ENCODE peak calls at places on chromosomes 1 and 21, in six cellular contexts. G is mesendoderm; T is naive thymus-derived CD4-positive, alpha-beta T cell; Z is ovary; D is RWPE1; R is A549. X is an unnamed sample.

GRCh38 chr1:6603424-6603850 is 768 bp upstream of the KLHL21 start:
- DNase-seq in G (no peak), T (peak), Z (peak), D (no peak), R (no peak), X (peak)

GRCh38 chr1:16163882-16164820 is 8.3 kb upstream of the EPHA2 start:
- DNase-seq in G (peak), T (peak), Z (no peak), D (peak), R (peak), X (no peak)

GRCh38 chr21:36661511-36662309 is 37.2 kb upstream of the SIM2 start:
- DNase-seq in G (peak), T (no peak), Z (no peak), D (peak), R (peak), X (no peak)

GRCh38 chr1:177164380-177165068 is at the start of gene ASTN1:
- DNase-seq in G (peak), T (no peak), Z (no peak), D (no peak), R (no peak), X (peak)

GRCh38 chr21:25956993-25957714 is 213.4 kb downstream of the APP start:
- DNase-seq in G (no peak), T (no peak), Z (no peak), D (no peak), R (no peak), X (no peak)

GRCh38 chr1:67536957-67537646 is 106.9 kb upstream of the SERBP1 start:
- DNase-seq in G (no peak), T (no peak), Z (no peak), D (no peak), R (no peak), X (no peak)

GRCh38 chr21:41868062-41868710 is 11.0 kb downstream of the PRDM15 start:
- DNase-seq in G (no peak), T (no peak), Z (no peak), D (no peak), R (no peak), X (no peak)

GRCh38 chr21:37407719-37408455 is 41.3 kb downstream of the DYRK1A start:
- DNase-seq in G (no peak), T (no peak), Z (no peak), D (no peak), R (no peak), X (no peak)

GRCh38 chr1:20485527-20486456 is at the start of gene CAMK2N1:
- DNase-seq in G (peak), T (peak), Z (peak), D (peak), R (peak), X (peak)

GRCh38 chr1:41810446-41810845 is 108.3 kb downstream of the HIVEP3 start:
- DNase-seq in G (peak), T (no peak), Z (no peak), D (peak), R (no peak), X (no peak)

GRCh38 chr1:72063364-72063763 is 219.0 kb downstream of the NEGR1 start:
- DNase-seq in G (no peak), T (no peak), Z (no peak), D (peak), R (no peak), X (no peak)

GRCh38 chr1:185960377-185961151 is 226.4 kb downstream of the HMCN1 start:
- DNase-seq in G (no peak), T (no peak), Z (no peak), D (no peak), R (no peak), X (peak)

GRCh38 chr1:81899214-81899613 is 98.5 kb downstream of the ADGRL2 start:
- DNase-seq in G (no peak), T (no peak), Z (no peak), D (no peak), R (no peak), X (no peak)

GRCh38 chr1:98709906-98710305 is 48.4 kb downstream of the SNX7 start:
- DNase-seq in G (no peak), T (no peak), Z (no peak), D (no peak), R (no peak), X (no peak)

GRCh38 chr1:31995263-31995662 is 18.4 kb upstream of the KHDRBS1 start:
- DNase-seq in G (no peak), T (no peak), Z (no peak), D (no peak), R (no peak), X (no peak)

GRCh38 chr21:38056481-38056880 is 140.2 kb upstream of the KCNJ6 start:
- DNase-seq in G (no peak), T (no peak), Z (no peak), D (no peak), R (no peak), X (no peak)

GRCh38 chr21:42012763-42013329 is 2.7 kb upstream of the ZBTB21 start:
- DNase-seq in G (no peak), T (no peak), Z (no peak), D (no peak), R (no peak), X (no peak)

GRCh38 chr1:2229032-2229920 is 1.2 kb downstream of the SKI start:
- DNase-seq in G (peak), T (peak), Z (peak), D (peak), R (no peak), X (peak)

GRCh38 chr1:114152211-114153050 is 1.2 kb downstream of the SYT6 start:
- DNase-seq in G (peak), T (no peak), Z (peak), D (peak), R (peak), X (no peak)

GRCh38 chr1:22582670-22583635 is 19.7 kb downstream of the EPHA8 start:
- DNase-seq in G (no peak), T (no peak), Z (no peak), D (no peak), R (no peak), X (no peak)

GRCh38 chr1:86155807-86156561 is 588 bp downstream of the COL24A1 start:
- DNase-seq in G (peak), T (no peak), Z (peak), D (no peak), R (no peak), X (peak)

GRCh38 chr1:161085165-161085564 is 4.2 kb downstream of the NECTIN4 start:
- DNase-seq in G (peak), T (no peak), Z (no peak), D (no peak), R (no peak), X (no peak)

GRCh38 chr1:1093610-1093943 is 19.5 kb upstream of the RNF223 start:
- DNase-seq in G (no peak), T (no peak), Z (no peak), D (no peak), R (no peak), X (no peak)

GRCh38 chr1:114299331-114300005 is 145.8 kb upstream of the SYT6 start:
- DNase-seq in G (no peak), T (no peak), Z (peak), D (no peak), R (no peak), X (no peak)

GRCh38 chr1:38997901-38998190 is 6.8 kb downstream of the AKIRIN1 start:
- DNase-seq in G (no peak), T (peak), Z (no peak), D (no peak), R (no peak), X (no peak)

GRCh38 chr1:980137-980571 is 1.7 kb downstream of the PERM1 start:
- DNase-seq in G (no peak), T (peak), Z (no peak), D (no peak), R (no peak), X (peak)

GRCh38 chr1:65605621-65606020 is 185.2 kb downstream of the LEPR start:
- DNase-seq in G (no peak), T (no peak), Z (no peak), D (no peak), R (no peak), X (no peak)

GRCh38 chr1:185681034-185681633 is 53.1 kb upstream of the HMCN1 start:
- DNase-seq in G (peak), T (no peak), Z (no peak), D (peak), R (peak), X (no peak)

DNA sequence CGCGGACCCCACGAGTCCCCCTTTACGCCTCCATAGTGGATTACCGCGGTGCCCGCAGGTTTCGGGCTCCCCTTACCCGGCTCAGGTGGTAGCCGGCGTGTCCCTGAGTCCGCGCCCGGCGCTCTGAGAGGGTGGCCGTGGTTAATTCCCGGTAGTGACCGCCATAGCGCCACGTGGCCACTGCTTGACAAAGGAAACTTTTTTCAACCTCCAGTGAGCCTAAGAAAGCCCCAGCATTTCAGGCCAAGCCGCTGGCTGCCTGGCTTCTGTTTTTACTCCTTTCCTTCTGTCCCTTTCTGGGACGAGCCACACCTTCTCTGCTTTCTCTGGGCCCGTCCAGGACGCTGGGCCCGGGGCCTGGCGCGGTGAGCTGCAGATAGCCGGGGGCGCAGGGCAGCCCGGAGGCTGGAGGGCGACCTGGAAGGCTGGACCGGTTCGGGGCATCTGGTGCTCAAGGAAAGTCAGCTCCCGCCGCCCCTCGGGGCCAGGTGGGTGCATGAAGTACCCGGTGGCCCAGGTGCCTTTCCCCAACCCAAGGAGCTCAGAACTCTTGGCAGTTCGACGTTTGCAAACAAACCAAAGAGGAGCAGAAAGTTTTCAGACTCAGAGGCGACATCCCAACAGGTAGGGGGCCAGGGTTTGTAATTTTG is 540 bp upstream of the C1orf198 start:
- DNase-seq in G (peak), T (no peak), Z (peak), D (no peak), R (no peak), X (peak)
- H3K27ac ChIP-seq in G (peak), T (no peak), Z (peak), D (peak), R (peak), X (peak)

DNA sequence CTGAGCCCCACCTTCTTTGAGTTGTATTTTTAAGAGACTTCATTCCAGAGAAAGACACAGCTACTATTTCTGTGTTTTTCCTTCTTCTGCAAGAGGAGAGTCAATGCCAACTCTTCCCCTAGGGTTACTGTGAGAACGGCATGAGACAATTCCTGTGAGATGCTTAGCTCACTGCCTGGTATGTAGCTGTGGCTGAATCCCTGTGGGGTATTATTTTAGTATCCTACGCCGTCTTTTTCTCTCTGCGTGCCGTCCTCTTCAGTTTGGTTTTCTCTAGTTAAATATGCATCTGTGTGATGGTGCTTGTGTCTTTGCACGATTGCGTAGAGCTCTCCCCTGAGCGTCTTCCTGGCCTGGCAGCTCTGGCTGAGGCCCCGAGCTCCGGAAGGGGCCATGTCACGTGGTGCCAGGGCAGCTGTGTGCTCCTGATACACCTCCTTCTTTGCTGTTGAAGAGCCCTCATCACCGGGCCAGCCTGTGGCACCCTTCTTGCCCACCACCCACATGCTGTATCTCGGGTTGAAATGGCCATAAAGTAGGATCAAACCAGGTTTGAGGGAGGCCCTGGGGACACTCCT is 45.4 kb downstream of the AJAP1 start:
- DNase-seq in G (no peak), T (no peak), Z (no peak), D (no peak), R (no peak), X (no peak)
- H3K27ac ChIP-seq in G (no peak), T (no peak), Z (no peak), D (no peak), R (no peak), X (no peak)

DNA sequence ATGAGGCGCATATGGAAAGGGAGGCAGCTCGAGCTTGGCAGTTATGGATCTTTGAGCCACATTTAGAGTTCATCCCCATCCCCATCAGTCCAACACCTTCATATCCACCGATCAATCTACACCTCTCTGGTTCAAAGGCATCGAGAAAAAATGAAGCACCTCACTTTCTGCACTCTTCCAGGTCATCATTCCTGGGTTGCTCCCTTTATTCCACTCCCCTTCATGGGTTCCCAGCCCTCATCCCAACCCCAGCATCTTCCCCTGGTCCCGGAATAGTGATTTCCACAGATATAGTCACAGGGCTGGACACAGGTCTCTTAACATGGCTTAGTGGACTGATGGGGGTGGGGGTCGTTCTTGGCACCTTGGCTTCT is 354 bp downstream of the HAPLN2 start:
- DNase-seq in G (no peak), T (no peak), Z (no peak), D (no peak), R (no peak), X (no peak)
- H3K27ac ChIP-seq in G (no peak), T (no peak), Z (no peak), D (no peak), R (no peak), X (no peak)

DNA sequence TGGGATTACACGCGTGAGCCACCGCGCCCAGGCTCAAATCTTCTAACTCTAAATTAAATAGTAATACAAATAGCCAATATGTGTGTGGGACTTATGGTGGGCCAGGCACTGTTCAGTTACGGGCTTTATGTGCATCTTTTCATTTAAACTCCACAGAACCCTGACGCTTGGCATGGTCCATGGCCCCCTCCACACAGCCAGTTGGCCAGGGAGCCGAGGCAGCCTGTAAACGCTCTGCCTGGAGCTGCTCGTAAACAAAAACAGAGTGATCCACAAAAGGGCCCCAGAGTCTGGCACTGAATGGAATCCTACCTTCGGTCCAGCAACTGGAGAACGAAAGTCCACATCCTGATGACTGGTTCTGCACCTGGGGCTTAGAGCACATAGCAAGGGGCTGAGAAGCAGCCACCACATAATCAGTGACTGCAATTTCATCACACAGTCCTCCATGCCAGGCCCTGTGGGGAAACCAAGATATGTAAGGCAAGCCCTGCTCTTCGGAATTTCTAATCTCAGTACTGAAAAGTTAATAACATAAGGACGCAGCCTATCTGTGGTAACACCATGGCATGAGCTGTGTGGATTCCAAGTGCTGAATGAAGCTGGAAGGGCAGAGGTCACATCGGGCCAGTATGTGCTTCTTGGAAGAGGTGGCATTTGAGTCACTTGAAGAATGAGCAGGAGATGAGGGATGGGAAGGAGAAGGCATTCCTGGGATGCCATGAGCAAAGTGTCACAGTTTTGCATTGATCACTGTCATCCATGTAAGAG is 13.5 kb upstream of the ADAMTSL4 start:
- DNase-seq in G (peak), T (no peak), Z (no peak), D (no peak), R (no peak), X (no peak)
- H3K27ac ChIP-seq in G (no peak), T (no peak), Z (no peak), D (peak), R (no peak), X (no peak)

DNA sequence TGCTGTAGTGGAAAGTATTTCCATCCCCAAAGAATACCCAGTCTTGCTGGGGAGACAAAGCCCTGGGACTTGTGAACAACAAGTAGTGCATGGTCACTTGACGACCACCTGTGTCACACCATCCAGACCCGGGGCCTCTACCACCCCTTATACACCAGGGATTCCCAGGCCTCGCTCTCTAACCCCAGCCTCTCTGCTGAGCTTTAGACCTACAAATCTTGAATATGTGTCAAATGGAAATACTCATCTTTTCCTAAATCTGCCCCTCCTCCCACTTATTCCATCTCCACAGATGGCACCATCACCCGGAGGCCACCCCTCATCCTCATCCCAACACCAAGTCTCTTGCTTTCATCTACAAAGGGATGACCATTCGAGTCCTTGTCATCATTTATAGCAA is 875 bp upstream of the RNASEL start:
- DNase-seq in G (no peak), T (no peak), Z (no peak), D (no peak), R (no peak), X (no peak)
- H3K27ac ChIP-seq in G (no peak), T (peak), Z (peak), D (no peak), R (no peak), X (no peak)